ENCODE peak calls at places on chromosome 2, in seven cellular contexts. J, W, O, X, Z, I and V are unnamed samples.
A peak's percentile ranks its signal among the peaks of the same experiment; 100 is the strongest.

GRCh38 chr2:218879881-218880748 is 537 bp upstream of the WNT10A start:
- DNase-seq in J (peak; percentile 44), W (peak; percentile 68), O (no peak), X (no peak), Z (no peak), I (no peak), V (peak; percentile 89)

GRCh38 chr2:230713331-230714121 is 884 bp downstream of the CAB39 start:
- DNase-seq in J (peak; percentile 34), W (peak; percentile 38), O (peak; percentile 44), X (peak; percentile 8), Z (peak; percentile 76), I (peak; percentile 44), V (peak; percentile 43)

GRCh38 chr2:239368906-239369584 is 31.8 kb downstream of the HDAC4 start:
- DNase-seq in J (no peak), W (no peak), O (no peak), X (no peak), Z (no peak), I (no peak), V (no peak)

GRCh38 chr2:157336137-157336721 is 10.6 kb upstream of the ERMN start:
- DNase-seq in J (no peak), W (peak; percentile 30), O (peak; percentile 41), X (peak; percentile 54), Z (peak; percentile 53), I (peak; percentile 24), V (peak; percentile 57)

GRCh38 chr2:3667151-3667631 is 9.2 kb downstream of the ALLC start:
- DNase-seq in J (no peak), W (no peak), O (no peak), X (peak; percentile 15), Z (no peak), I (no peak), V (no peak)

GRCh38 chr2:127661949-127662510 is 13.3 kb downstream of the LIMS2 start:
- DNase-seq in J (no peak), W (peak; percentile 67), O (no peak), X (no peak), Z (no peak), I (no peak), V (no peak)

GRCh38 chr2:173134703-173135102 is 59.1 kb downstream of the MAP3K20 start:
- DNase-seq in J (no peak), W (no peak), O (no peak), X (peak; percentile 80), Z (no peak), I (no peak), V (no peak)

GRCh38 chr2:201059961-201060525 is 11.4 kb downstream of the HYCC2 start:
- DNase-seq in J (no peak), W (no peak), O (no peak), X (no peak), Z (no peak), I (no peak), V (no peak)

DNA sequence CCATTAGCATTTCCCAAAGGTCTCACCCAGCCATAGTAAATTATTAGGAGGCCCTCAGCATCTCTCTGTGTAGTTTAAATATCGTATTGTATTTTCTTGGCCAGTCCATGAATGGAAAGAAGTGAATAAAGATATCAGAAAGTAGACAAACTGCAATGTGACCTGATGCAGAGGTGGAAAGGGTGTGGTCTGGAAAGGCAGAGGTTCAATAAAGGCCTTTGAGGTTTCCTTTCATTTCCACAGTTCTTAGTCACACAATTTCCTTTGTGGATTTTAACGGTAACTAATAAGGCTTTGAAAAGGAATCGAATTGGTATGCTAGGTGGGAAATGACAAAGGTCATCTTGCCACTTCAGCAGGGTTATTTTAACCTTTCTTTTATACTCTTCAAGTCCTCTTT is 20.1 kb upstream of the WIPF1 start:
- DNase-seq in J (no peak), W (no peak), O (no peak), X (no peak), Z (no peak), I (no peak), V (no peak)
- H3K27ac ChIP-seq in J (no peak overlapping the region), W (peak overlapping the region; percentile 15), O (no peak overlapping the region), X (no peak overlapping the region), Z (no peak overlapping the region), I (no peak overlapping the region), V (peak overlapping the region; percentile 29)

DNA sequence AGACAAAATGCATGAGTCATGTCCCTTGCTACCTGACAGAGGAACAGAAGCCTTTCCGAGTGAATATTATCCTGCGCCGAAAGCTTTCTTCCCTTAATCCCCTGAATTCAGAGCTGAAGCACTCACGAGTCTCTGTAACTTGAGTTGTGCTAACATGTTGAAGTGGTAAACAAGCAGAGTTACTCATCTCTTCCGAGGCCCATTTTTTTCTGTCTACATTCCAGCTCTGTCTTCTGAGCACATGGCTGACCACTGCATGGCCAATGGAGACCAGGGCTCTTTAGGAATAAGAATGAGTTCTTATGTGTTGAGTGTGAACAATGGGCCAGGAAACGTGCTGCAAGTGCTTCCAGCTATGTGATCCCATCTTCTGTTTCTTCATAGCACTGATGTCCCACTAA is 73.1 kb upstream of the PID1 start:
- DNase-seq in J (no peak), W (no peak), O (no peak), X (peak; percentile 31), Z (peak; percentile 34), I (no peak), V (no peak)
- H3K27ac ChIP-seq in J (no peak overlapping the region), W (no peak overlapping the region), O (no peak overlapping the region), X (no peak overlapping the region), Z (no peak overlapping the region), I (no peak overlapping the region), V (no peak overlapping the region)

GRCh38 chr2:108619916-108620620 is 85.8 kb downstream of the LIMS1 start:
- DNase-seq in J (no peak), W (no peak), O (no peak), X (no peak), Z (no peak), I (no peak), V (no peak)
- H3K27ac ChIP-seq in J (peak overlapping the region; percentile 46), W (peak overlapping the region; percentile 2), O (no peak overlapping the region), X (no peak overlapping the region), Z (peak overlapping the region; percentile 81), I (no peak overlapping the region), V (peak overlapping the region; percentile 74)

DNA sequence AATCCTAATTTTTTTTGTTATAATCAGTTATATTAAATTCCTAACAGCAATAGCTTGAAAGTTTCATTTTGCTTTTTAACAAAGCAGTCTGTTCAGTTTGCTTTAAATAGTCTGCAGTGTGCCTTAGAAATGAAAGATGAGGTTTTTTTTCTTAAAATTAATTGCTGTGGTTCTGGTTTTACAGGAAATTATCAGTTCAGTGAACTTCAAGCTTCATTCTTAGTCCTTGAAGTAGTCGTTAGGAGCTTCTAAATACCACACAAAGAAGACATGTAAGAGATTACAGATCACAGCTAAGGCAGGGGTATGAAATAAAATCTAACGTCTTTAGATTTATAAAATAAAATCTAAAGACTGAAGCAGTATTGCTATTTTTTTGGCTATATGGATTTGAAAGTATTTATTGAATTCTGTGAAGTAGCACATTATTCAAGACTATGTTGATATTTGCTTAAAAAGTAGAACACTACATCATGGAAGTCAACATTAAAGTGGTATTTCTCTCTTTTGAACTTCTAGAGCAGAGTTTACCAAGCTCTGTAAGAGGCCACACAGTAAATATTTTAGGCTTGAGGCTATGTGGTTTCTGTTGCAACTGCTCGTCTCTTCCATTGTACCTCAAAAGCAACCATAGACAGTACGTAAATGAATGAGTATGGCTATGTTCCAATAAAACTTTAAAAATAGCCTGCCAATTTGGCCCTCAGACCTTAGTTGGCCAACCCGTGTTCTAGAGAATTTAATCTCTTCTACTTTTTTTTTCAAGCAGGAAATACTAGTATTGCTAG is 81.5 kb upstream of the STON1 start:
- DNase-seq in J (no peak), W (no peak), O (no peak), X (peak; percentile 93), Z (no peak), I (no peak), V (peak; percentile 79)
- H3K27ac ChIP-seq in J (no peak overlapping the region), W (peak overlapping the region; percentile 72), O (peak overlapping the region; percentile 50), X (no peak overlapping the region), Z (peak overlapping the region; percentile 57), I (peak overlapping the region; percentile 17), V (peak overlapping the region; percentile 65)

GRCh38 chr2:236667526-236667925 is 97.9 kb downstream of the ACKR3 start:
- DNase-seq in J (no peak), W (no peak), O (peak; percentile 16), X (no peak), Z (no peak), I (no peak), V (no peak)

GRCh38 chr2:236665572-236666118 is 96.0 kb downstream of the ACKR3 start:
- DNase-seq in J (no peak), W (no peak), O (peak; percentile 7), X (peak; percentile 27), Z (no peak), I (no peak), V (no peak)

GRCh38 chr2:236668531-236668969 is 98.9 kb downstream of the ACKR3 start:
- DNase-seq in J (no peak), W (no peak), O (peak; percentile 28), X (no peak), Z (no peak), I (no peak), V (no peak)

GRCh38 chr2:236665130-236665529 is 95.5 kb downstream of the ACKR3 start:
- DNase-seq in J (no peak), W (no peak), O (no peak), X (no peak), Z (no peak), I (no peak), V (no peak)

GRCh38 chr2:236666646-236667204 is 97.1 kb downstream of the ACKR3 start:
- DNase-seq in J (no peak), W (no peak), O (peak; percentile 22), X (no peak), Z (no peak), I (no peak), V (no peak)
- H3K27ac ChIP-seq in J (no peak overlapping the region), W (no peak overlapping the region), O (no peak overlapping the region), X (no peak overlapping the region), Z (no peak overlapping the region), I (no peak overlapping the region), V (no peak overlapping the region)

GRCh38 chr2:166382448-166382847 is 6.7 kb upstream of the SCN9A start:
- DNase-seq in J (no peak), W (no peak), O (no peak), X (no peak), Z (no peak), I (no peak), V (no peak)
- H3K27ac ChIP-seq in J (no peak overlapping the region), W (no peak overlapping the region), O (no peak overlapping the region), X (no peak overlapping the region), Z (no peak overlapping the region), I (no peak overlapping the region), V (no peak overlapping the region)

GRCh38 chr2:12452211-12452610 is 264.5 kb upstream of the TRIB2 start:
- DNase-seq in J (no peak), W (no peak), O (no peak), X (peak; percentile 61), Z (no peak), I (no peak), V (no peak)
- H3K27ac ChIP-seq in J (peak overlapping the region; percentile 77), W (no peak overlapping the region), O (no peak overlapping the region), X (peak overlapping the region; percentile 41), Z (peak overlapping the region; percentile 33), I (no peak overlapping the region), V (peak overlapping the region; percentile 36)

GRCh38 chr2:191625016-191625415 is 52.9 kb upstream of the NABP1 start:
- DNase-seq in J (no peak), W (no peak), O (no peak), X (peak; percentile 48), Z (no peak), I (no peak), V (peak; percentile 44)

GRCh38 chr2:191630313-191630712 is 47.6 kb upstream of the NABP1 start:
- DNase-seq in J (no peak), W (no peak), O (no peak), X (no peak), Z (no peak), I (no peak), V (no peak)

GRCh38 chr2:191626497-191627151 is 51.3 kb upstream of the NABP1 start:
- DNase-seq in J (no peak), W (no peak), O (no peak), X (peak; percentile 62), Z (no peak), I (no peak), V (no peak)

GRCh38 chr2:191629001-191629453 is 48.9 kb upstream of the NABP1 start:
- DNase-seq in J (no peak), W (no peak), O (no peak), X (no peak), Z (no peak), I (no peak), V (peak; percentile 21)

GRCh38 chr2:191627518-191627917 is 50.4 kb upstream of the NABP1 start:
- DNase-seq in J (no peak), W (no peak), O (no peak), X (no peak), Z (no peak), I (no peak), V (no peak)
- H3K27ac ChIP-seq in J (no peak overlapping the region), W (no peak overlapping the region), O (no peak overlapping the region), X (no peak overlapping the region), Z (no peak overlapping the region), I (no peak overlapping the region), V (no peak overlapping the region)